ENCODE peak calls at places on chromosomes 3 and 15, in ten cellular contexts. One of them, this sample, is unnamed.

GRCh38 chr3:133940536-133940935 is 44.9 kb upstream of the RAB6B start:
- DNase-seq in bronchial epithelial cell: no peak
- DNase-seq in glomerular endothelial cell: no peak
- DNase-seq in HCT116: no peak
- DNase-seq in iPS-NIHi11: no peak
- DNase-seq in fibroblast of the aortic adventitia: no peak
- DNase-seq in activated CD4-positive, alpha-beta T cell treated with anti-CD3 and anti-CD28 coated beads for 4 hours: no peak
- DNase-seq in SHP77: no peak
- DNase-seq in activated gamma-delta T cell treated with Interleukin-2 at 50 U/mL for 16 hours: no peak
- DNase-seq in activated effector memory CD4-positive, alpha-beta T cell treated with anti-CD3 and anti-CD28 coated beads, Interleukin-2, amount 50 U/mL, for 16 hours: no peak
- DNase-seq in this sample: no peak

GRCh38 chr3:114668099-114668498 is 374.3 kb downstream of the TIGIT start:
- DNase-seq in HCT116: no peak
- DNase-seq in fibroblast of the aortic adventitia: no peak
- DNase-seq in SHP77: no peak
- DNase-seq in activated effector memory CD4-positive, alpha-beta T cell treated with anti-CD3 and anti-CD28 coated beads, Interleukin-2, amount 50 U/mL, for 16 hours: no peak
- DNase-seq in bronchial epithelial cell: no peak
- DNase-seq in iPS-NIHi11: no peak
- DNase-seq in glomerular endothelial cell: no peak
- DNase-seq in activated gamma-delta T cell treated with Interleukin-2 at 50 U/mL for 16 hours: no peak
- DNase-seq in activated CD4-positive, alpha-beta T cell treated with anti-CD3 and anti-CD28 coated beads for 4 hours: no peak
- DNase-seq in this sample: no peak

GRCh38 chr15:60708684-60709083 is 229.7 kb upstream of the ICE2 start:
- DNase-seq in activated gamma-delta T cell treated with Interleukin-2 at 50 U/mL for 16 hours: no peak
- DNase-seq in bronchial epithelial cell: no peak
- DNase-seq in activated effector memory CD4-positive, alpha-beta T cell treated with anti-CD3 and anti-CD28 coated beads, Interleukin-2, amount 50 U/mL, for 16 hours: no peak
- DNase-seq in glomerular endothelial cell: peak
- DNase-seq in iPS-NIHi11: no peak
- DNase-seq in SHP77: no peak
- DNase-seq in HCT116: no peak
- DNase-seq in fibroblast of the aortic adventitia: peak
- DNase-seq in activated CD4-positive, alpha-beta T cell treated with anti-CD3 and anti-CD28 coated beads for 4 hours: no peak
- DNase-seq in this sample: no peak

GRCh38 chr3:173624086-173624485 is 226.5 kb downstream of the NLGN1 start:
- DNase-seq in glomerular endothelial cell: no peak
- DNase-seq in activated CD4-positive, alpha-beta T cell treated with anti-CD3 and anti-CD28 coated beads for 4 hours: no peak
- DNase-seq in fibroblast of the aortic adventitia: no peak
- DNase-seq in iPS-NIHi11: no peak
- DNase-seq in HCT116: no peak
- DNase-seq in SHP77: no peak
- DNase-seq in bronchial epithelial cell: no peak
- DNase-seq in activated gamma-delta T cell treated with Interleukin-2 at 50 U/mL for 16 hours: no peak
- DNase-seq in activated effector memory CD4-positive, alpha-beta T cell treated with anti-CD3 and anti-CD28 coated beads, Interleukin-2, amount 50 U/mL, for 16 hours: no peak
- DNase-seq in this sample: peak

GRCh38 chr15:101064795-101065569 is 145.8 kb downstream of the LRRK1 start:
- DNase-seq in activated effector memory CD4-positive, alpha-beta T cell treated with anti-CD3 and anti-CD28 coated beads, Interleukin-2, amount 50 U/mL, for 16 hours: peak
- DNase-seq in glomerular endothelial cell: no peak
- DNase-seq in activated CD4-positive, alpha-beta T cell treated with anti-CD3 and anti-CD28 coated beads for 4 hours: no peak
- DNase-seq in SHP77: no peak
- DNase-seq in fibroblast of the aortic adventitia: no peak
- DNase-seq in bronchial epithelial cell: no peak
- DNase-seq in activated gamma-delta T cell treated with Interleukin-2 at 50 U/mL for 16 hours: no peak
- DNase-seq in iPS-NIHi11: no peak
- DNase-seq in HCT116: no peak
- DNase-seq in this sample: no peak

GRCh38 chr3:18679226-18679625 is 254.1 kb upstream of the SATB1 start:
- DNase-seq in activated CD4-positive, alpha-beta T cell treated with anti-CD3 and anti-CD28 coated beads for 4 hours: no peak
- DNase-seq in activated effector memory CD4-positive, alpha-beta T cell treated with anti-CD3 and anti-CD28 coated beads, Interleukin-2, amount 50 U/mL, for 16 hours: peak
- DNase-seq in iPS-NIHi11: no peak
- DNase-seq in HCT116: no peak
- DNase-seq in activated gamma-delta T cell treated with Interleukin-2 at 50 U/mL for 16 hours: peak
- DNase-seq in bronchial epithelial cell: no peak
- DNase-seq in fibroblast of the aortic adventitia: no peak
- DNase-seq in glomerular endothelial cell: no peak
- DNase-seq in SHP77: no peak
- DNase-seq in this sample: no peak

GRCh38 chr3:146881366-146881765 is 276.2 kb upstream of the PLSCR5 start:
- DNase-seq in activated effector memory CD4-positive, alpha-beta T cell treated with anti-CD3 and anti-CD28 coated beads, Interleukin-2, amount 50 U/mL, for 16 hours: no peak
- DNase-seq in iPS-NIHi11: no peak
- DNase-seq in activated CD4-positive, alpha-beta T cell treated with anti-CD3 and anti-CD28 coated beads for 4 hours: no peak
- DNase-seq in SHP77: no peak
- DNase-seq in glomerular endothelial cell: no peak
- DNase-seq in bronchial epithelial cell: no peak
- DNase-seq in activated gamma-delta T cell treated with Interleukin-2 at 50 U/mL for 16 hours: no peak
- DNase-seq in fibroblast of the aortic adventitia: no peak
- DNase-seq in HCT116: no peak
- DNase-seq in this sample: no peak

GRCh38 chr3:46096336-46096735 is 69.1 kb upstream of the XCR1 start:
- DNase-seq in SHP77: no peak
- DNase-seq in fibroblast of the aortic adventitia: no peak
- DNase-seq in HCT116: no peak
- DNase-seq in activated gamma-delta T cell treated with Interleukin-2 at 50 U/mL for 16 hours: no peak
- DNase-seq in activated effector memory CD4-positive, alpha-beta T cell treated with anti-CD3 and anti-CD28 coated beads, Interleukin-2, amount 50 U/mL, for 16 hours: no peak
- DNase-seq in bronchial epithelial cell: no peak
- DNase-seq in glomerular endothelial cell: no peak
- DNase-seq in activated CD4-positive, alpha-beta T cell treated with anti-CD3 and anti-CD28 coated beads for 4 hours: no peak
- DNase-seq in iPS-NIHi11: no peak
- DNase-seq in this sample: no peak

GRCh38 chr3:5078151-5078550 is 43.9 kb upstream of the ARL8B start:
- DNase-seq in bronchial epithelial cell: peak
- DNase-seq in iPS-NIHi11: no peak
- DNase-seq in HCT116: no peak
- DNase-seq in activated effector memory CD4-positive, alpha-beta T cell treated with anti-CD3 and anti-CD28 coated beads, Interleukin-2, amount 50 U/mL, for 16 hours: no peak
- DNase-seq in glomerular endothelial cell: no peak
- DNase-seq in activated CD4-positive, alpha-beta T cell treated with anti-CD3 and anti-CD28 coated beads for 4 hours: no peak
- DNase-seq in fibroblast of the aortic adventitia: peak
- DNase-seq in SHP77: no peak
- DNase-seq in activated gamma-delta T cell treated with Interleukin-2 at 50 U/mL for 16 hours: no peak
- DNase-seq in this sample: no peak

GRCh38 chr15:23954931-23955330 is 267.8 kb upstream of the NDN start:
- DNase-seq in activated CD4-positive, alpha-beta T cell treated with anti-CD3 and anti-CD28 coated beads for 4 hours: no peak
- DNase-seq in fibroblast of the aortic adventitia: no peak
- DNase-seq in activated gamma-delta T cell treated with Interleukin-2 at 50 U/mL for 16 hours: no peak
- DNase-seq in iPS-NIHi11: peak
- DNase-seq in bronchial epithelial cell: no peak
- DNase-seq in activated effector memory CD4-positive, alpha-beta T cell treated with anti-CD3 and anti-CD28 coated beads, Interleukin-2, amount 50 U/mL, for 16 hours: no peak
- DNase-seq in HCT116: no peak
- DNase-seq in glomerular endothelial cell: no peak
- DNase-seq in SHP77: no peak
- DNase-seq in this sample: no peak

GRCh38 chr15:101011582-101011981 is 92.4 kb downstream of the LRRK1 start:
- DNase-seq in HCT116: no peak
- DNase-seq in bronchial epithelial cell: no peak
- DNase-seq in fibroblast of the aortic adventitia: no peak
- DNase-seq in activated CD4-positive, alpha-beta T cell treated with anti-CD3 and anti-CD28 coated beads for 4 hours: no peak
- DNase-seq in SHP77: no peak
- DNase-seq in activated gamma-delta T cell treated with Interleukin-2 at 50 U/mL for 16 hours: no peak
- DNase-seq in iPS-NIHi11: no peak
- DNase-seq in activated effector memory CD4-positive, alpha-beta T cell treated with anti-CD3 and anti-CD28 coated beads, Interleukin-2, amount 50 U/mL, for 16 hours: no peak
- DNase-seq in glomerular endothelial cell: no peak
- DNase-seq in this sample: no peak

GRCh38 chr3:184679056-184679502 is 32.8 kb downstream of the MAGEF1 start:
- DNase-seq in activated effector memory CD4-positive, alpha-beta T cell treated with anti-CD3 and anti-CD28 coated beads, Interleukin-2, amount 50 U/mL, for 16 hours: no peak
- DNase-seq in fibroblast of the aortic adventitia: peak
- DNase-seq in SHP77: no peak
- DNase-seq in glomerular endothelial cell: no peak
- DNase-seq in activated gamma-delta T cell treated with Interleukin-2 at 50 U/mL for 16 hours: no peak
- DNase-seq in bronchial epithelial cell: no peak
- DNase-seq in iPS-NIHi11: peak
- DNase-seq in HCT116: no peak
- DNase-seq in activated CD4-positive, alpha-beta T cell treated with anti-CD3 and anti-CD28 coated beads for 4 hours: no peak
- DNase-seq in this sample: no peak

GRCh38 chr15:29364429-29365078 is 94.9 kb upstream of the NSMCE3 start:
- DNase-seq in HCT116: no peak
- DNase-seq in bronchial epithelial cell: peak
- DNase-seq in fibroblast of the aortic adventitia: peak
- DNase-seq in activated effector memory CD4-positive, alpha-beta T cell treated with anti-CD3 and anti-CD28 coated beads, Interleukin-2, amount 50 U/mL, for 16 hours: no peak
- DNase-seq in activated gamma-delta T cell treated with Interleukin-2 at 50 U/mL for 16 hours: no peak
- DNase-seq in iPS-NIHi11: no peak
- DNase-seq in SHP77: peak
- DNase-seq in activated CD4-positive, alpha-beta T cell treated with anti-CD3 and anti-CD28 coated beads for 4 hours: no peak
- DNase-seq in glomerular endothelial cell: no peak
- DNase-seq in this sample: peak

GRCh38 chr3:55584716-55585368 is 97.7 kb upstream of the WNT5A start:
- DNase-seq in HCT116: no peak
- DNase-seq in activated CD4-positive, alpha-beta T cell treated with anti-CD3 and anti-CD28 coated beads for 4 hours: no peak
- DNase-seq in SHP77: no peak
- DNase-seq in fibroblast of the aortic adventitia: no peak
- DNase-seq in iPS-NIHi11: no peak
- DNase-seq in activated gamma-delta T cell treated with Interleukin-2 at 50 U/mL for 16 hours: no peak
- DNase-seq in glomerular endothelial cell: no peak
- DNase-seq in activated effector memory CD4-positive, alpha-beta T cell treated with anti-CD3 and anti-CD28 coated beads, Interleukin-2, amount 50 U/mL, for 16 hours: no peak
- DNase-seq in bronchial epithelial cell: no peak
- DNase-seq in this sample: no peak

GRCh38 chr15:45630958-45631691 is 3.7 kb upstream of the SQOR start:
- DNase-seq in SHP77: no peak
- DNase-seq in fibroblast of the aortic adventitia: peak
- DNase-seq in iPS-NIHi11: no peak
- DNase-seq in bronchial epithelial cell: peak
- DNase-seq in glomerular endothelial cell: no peak
- DNase-seq in activated gamma-delta T cell treated with Interleukin-2 at 50 U/mL for 16 hours: no peak
- DNase-seq in activated CD4-positive, alpha-beta T cell treated with anti-CD3 and anti-CD28 coated beads for 4 hours: no peak
- DNase-seq in activated effector memory CD4-positive, alpha-beta T cell treated with anti-CD3 and anti-CD28 coated beads, Interleukin-2, amount 50 U/mL, for 16 hours: no peak
- DNase-seq in HCT116: peak
- DNase-seq in this sample: peak

GRCh38 chr3:50592568-50592967 is 19.0 kb downstream of the CISH start:
- DNase-seq in glomerular endothelial cell: no peak
- DNase-seq in activated gamma-delta T cell treated with Interleukin-2 at 50 U/mL for 16 hours: no peak
- DNase-seq in fibroblast of the aortic adventitia: no peak
- DNase-seq in iPS-NIHi11: no peak
- DNase-seq in HCT116: no peak
- DNase-seq in SHP77: no peak
- DNase-seq in activated CD4-positive, alpha-beta T cell treated with anti-CD3 and anti-CD28 coated beads for 4 hours: no peak
- DNase-seq in activated effector memory CD4-positive, alpha-beta T cell treated with anti-CD3 and anti-CD28 coated beads, Interleukin-2, amount 50 U/mL, for 16 hours: no peak
- DNase-seq in bronchial epithelial cell: no peak
- DNase-seq in this sample: no peak

GRCh38 chr15:68581725-68582124 is 2.9 kb downstream of the CORO2B start:
- DNase-seq in iPS-NIHi11: no peak
- DNase-seq in HCT116: no peak
- DNase-seq in activated gamma-delta T cell treated with Interleukin-2 at 50 U/mL for 16 hours: no peak
- DNase-seq in bronchial epithelial cell: no peak
- DNase-seq in activated CD4-positive, alpha-beta T cell treated with anti-CD3 and anti-CD28 coated beads for 4 hours: no peak
- DNase-seq in glomerular endothelial cell: no peak
- DNase-seq in activated effector memory CD4-positive, alpha-beta T cell treated with anti-CD3 and anti-CD28 coated beads, Interleukin-2, amount 50 U/mL, for 16 hours: no peak
- DNase-seq in SHP77: no peak
- DNase-seq in fibroblast of the aortic adventitia: no peak
- DNase-seq in this sample: no peak

GRCh38 chr3:133991637-133992036 is 38.1 kb downstream of the SLCO2A1 start:
- DNase-seq in SHP77: no peak
- DNase-seq in bronchial epithelial cell: no peak
- DNase-seq in glomerular endothelial cell: no peak
- DNase-seq in activated effector memory CD4-positive, alpha-beta T cell treated with anti-CD3 and anti-CD28 coated beads, Interleukin-2, amount 50 U/mL, for 16 hours: no peak
- DNase-seq in iPS-NIHi11: no peak
- DNase-seq in activated gamma-delta T cell treated with Interleukin-2 at 50 U/mL for 16 hours: no peak
- DNase-seq in HCT116: no peak
- DNase-seq in activated CD4-positive, alpha-beta T cell treated with anti-CD3 and anti-CD28 coated beads for 4 hours: no peak
- DNase-seq in fibroblast of the aortic adventitia: no peak
- DNase-seq in this sample: no peak

GRCh38 chr3:18751514-18751913 is 326.4 kb upstream of the SATB1 start:
- DNase-seq in fibroblast of the aortic adventitia: no peak
- DNase-seq in iPS-NIHi11: no peak
- DNase-seq in bronchial epithelial cell: no peak
- DNase-seq in activated gamma-delta T cell treated with Interleukin-2 at 50 U/mL for 16 hours: no peak
- DNase-seq in activated effector memory CD4-positive, alpha-beta T cell treated with anti-CD3 and anti-CD28 coated beads, Interleukin-2, amount 50 U/mL, for 16 hours: no peak
- DNase-seq in SHP77: peak
- DNase-seq in activated CD4-positive, alpha-beta T cell treated with anti-CD3 and anti-CD28 coated beads for 4 hours: no peak
- DNase-seq in glomerular endothelial cell: no peak
- DNase-seq in HCT116: no peak
- DNase-seq in this sample: no peak

GRCh38 chr15:80549712-80550111 is 145.4 kb upstream of the ABHD17C start:
- DNase-seq in glomerular endothelial cell: no peak
- DNase-seq in fibroblast of the aortic adventitia: peak
- DNase-seq in activated gamma-delta T cell treated with Interleukin-2 at 50 U/mL for 16 hours: no peak
- DNase-seq in SHP77: no peak
- DNase-seq in activated CD4-positive, alpha-beta T cell treated with anti-CD3 and anti-CD28 coated beads for 4 hours: no peak
- DNase-seq in iPS-NIHi11: no peak
- DNase-seq in HCT116: no peak
- DNase-seq in bronchial epithelial cell: no peak
- DNase-seq in activated effector memory CD4-positive, alpha-beta T cell treated with anti-CD3 and anti-CD28 coated beads, Interleukin-2, amount 50 U/mL, for 16 hours: no peak
- DNase-seq in this sample: no peak

GRCh38 chr3:32945136-32945535 is 6.3 kb upstream of the CCR4 start:
- DNase-seq in activated gamma-delta T cell treated with Interleukin-2 at 50 U/mL for 16 hours: no peak
- DNase-seq in fibroblast of the aortic adventitia: no peak
- DNase-seq in bronchial epithelial cell: peak
- DNase-seq in iPS-NIHi11: no peak
- DNase-seq in HCT116: peak
- DNase-seq in activated CD4-positive, alpha-beta T cell treated with anti-CD3 and anti-CD28 coated beads for 4 hours: no peak
- DNase-seq in SHP77: no peak
- DNase-seq in glomerular endothelial cell: no peak
- DNase-seq in activated effector memory CD4-positive, alpha-beta T cell treated with anti-CD3 and anti-CD28 coated beads, Interleukin-2, amount 50 U/mL, for 16 hours: no peak
- DNase-seq in this sample: no peak

GRCh38 chr3:186571644-186572013 is 1.1 kb downstream of the DNAJB11 start:
- DNase-seq in SHP77: no peak
- DNase-seq in glomerular endothelial cell: no peak
- DNase-seq in activated effector memory CD4-positive, alpha-beta T cell treated with anti-CD3 and anti-CD28 coated beads, Interleukin-2, amount 50 U/mL, for 16 hours: no peak
- DNase-seq in fibroblast of the aortic adventitia: no peak
- DNase-seq in iPS-NIHi11: no peak
- DNase-seq in activated gamma-delta T cell treated with Interleukin-2 at 50 U/mL for 16 hours: no peak
- DNase-seq in activated CD4-positive, alpha-beta T cell treated with anti-CD3 and anti-CD28 coated beads for 4 hours: no peak
- DNase-seq in bronchial epithelial cell: no peak
- DNase-seq in HCT116: no peak
- DNase-seq in this sample: no peak

This sample was measured in ACHN.